ENCODE peak calls at places on chromosomes 4 and X, in five cellular contexts. W is A549, P is endothelial cell of umbilical vein, U is HepG2, B is K562. V is an unnamed sample.

GRCh38 chr4:157204634-157205244 is 15.8 kb upstream of the GRIA2 start:
- DNase-seq in W (peak), P (no peak), U (peak), B (peak), V (peak)

GRCh38 chrX:54248309-54248708 is 65.3 kb upstream of the FAM120C start:
- DNase-seq in W (peak), P (peak), U (peak), B (no peak), V (no peak)

GRCh38 chr4:40843696-40844095 is 93.9 kb downstream of the NSUN7 start:
- DNase-seq in W (peak), P (no peak), U (no peak), B (no peak), V (peak)

GRCh38 chr4:26372525-26373172 is 51.8 kb downstream of the RBPJ start:
- DNase-seq in W (peak), P (peak), U (peak), B (peak), V (no peak)

GRCh38 chrX:152945021-152945979 is 47.4 kb downstream of the ZNF185 start:
- DNase-seq in W (no peak), P (no peak), U (no peak), B (no peak), V (no peak)

GRCh38 chr4:162017863-162018262 is 145.9 kb downstream of the FSTL5 start:
- DNase-seq in W (no peak), P (no peak), U (no peak), B (no peak), V (no peak)

GRCh38 chr4:100828986-100829685 is 311.3 kb upstream of the EMCN start:
- DNase-seq in W (peak), P (no peak), U (no peak), B (no peak), V (no peak)

GRCh38 chrX:71666240-71667223 is 814 bp upstream of the LOC101059915 start:
- DNase-seq in W (peak), P (no peak), U (no peak), B (peak), V (no peak)

GRCh38 chrX:40281341-40282005 is 183.7 kb upstream of the BCOR start:
- DNase-seq in W (no peak), P (no peak), U (no peak), B (no peak), V (no peak)

GRCh38 chrX:30643313-30643821 is 9.9 kb upstream of the GK start:
- DNase-seq in W (no peak), P (no peak), U (peak), B (no peak), V (no peak)

GRCh38 chr4:16692021-16692420 is 206.4 kb downstream of the LDB2 start:
- DNase-seq in W (no peak), P (no peak), U (no peak), B (no peak), V (no peak)
- TF ChIP-seq JUN in W (no peak), P (no peak), U (no peak), B (no peak), V (no peak)

DNA sequence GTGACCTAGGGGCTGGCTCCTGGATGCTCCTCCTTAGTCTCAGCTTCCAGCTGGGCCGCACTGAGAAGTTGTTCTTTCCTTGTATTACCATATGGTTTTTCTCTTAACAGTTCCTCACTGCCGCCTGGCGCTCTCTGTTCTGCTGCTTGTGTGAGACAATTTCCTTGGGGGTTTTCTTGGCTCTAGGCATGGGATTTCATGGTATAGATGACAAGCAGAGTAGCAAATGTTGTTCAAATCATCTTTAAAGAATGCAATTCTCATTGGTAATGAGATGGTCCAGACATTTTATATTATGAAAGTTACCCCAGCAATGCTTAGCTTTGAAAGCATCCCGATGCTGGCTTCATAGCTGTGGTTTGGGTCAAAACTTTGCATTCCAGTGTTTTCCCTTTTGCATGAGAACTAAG is 37.6 kb downstream of the SEPTIN11 start:
- DNase-seq in W (no peak), P (no peak), U (no peak), B (no peak), V (peak)
- TF ChIP-seq CTCF in W (no peak), P (no peak), U (no peak), B (no peak), V (no peak)

GRCh38 chrX:100652266-100652665 is 8.3 kb downstream of the SRPX2 start:
- DNase-seq in W (no peak), P (no peak), U (no peak), B (no peak), V (no peak)
- TF ChIP-seq JUN in W (no peak), P (no peak), U (no peak), B (no peak), V (no peak)

DNA sequence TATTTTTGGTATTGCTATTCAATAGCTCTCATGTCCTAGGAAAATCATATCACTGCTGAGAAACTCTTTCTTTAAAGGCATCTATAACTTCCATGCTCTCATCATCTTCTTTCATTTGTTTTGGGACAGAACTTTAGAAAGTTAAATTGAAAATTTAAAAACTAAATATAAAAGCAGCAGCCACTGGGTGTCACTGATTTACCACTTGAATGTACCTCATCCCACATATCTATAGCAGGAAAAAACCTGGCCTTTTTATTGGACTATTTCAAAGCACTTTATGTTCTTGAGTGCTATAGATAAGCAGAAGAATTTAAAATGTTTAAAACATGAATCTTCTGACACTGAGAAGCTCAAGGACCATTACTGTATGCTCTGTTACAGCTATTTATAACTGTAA is 165.3 kb upstream of the TTC29 start:
- DNase-seq in W (no peak), P (peak), U (no peak), B (no peak), V (no peak)
- TF ChIP-seq CTCF in W (peak), P (no peak), U (no peak), B (no peak), V (no peak)